ENCODE peak calls at places on chromosomes 12 and 14, in nine cellular contexts. One of them, this sample, is unnamed.

GRCh38 chr12:104132351-104132956 is 5.6 kb downstream of the NFYB start:
- DNase-seq in neural progenitor cell: no peak
- DNase-seq in NCI-H1105 treated with DMSO at 0.1 percent for 48 hours: peak
- DNase-seq in testis: no peak
- DNase-seq in GM19239: no peak
- DNase-seq in hypothalamus: peak
- DNase-seq in T-helper 9 cell: no peak
- DNase-seq in iris pigment epithelial cell: no peak
- DNase-seq in tibial artery: no peak
- DNase-seq in this sample: no peak

GRCh38 chr14:103879570-103880333 is 32.4 kb upstream of the PPP1R13B start:
- DNase-seq in neural progenitor cell: no peak
- DNase-seq in NCI-H1105 treated with DMSO at 0.1 percent for 48 hours: no peak
- DNase-seq in testis: peak
- DNase-seq in GM19239: peak
- DNase-seq in hypothalamus: no peak
- DNase-seq in T-helper 9 cell: no peak
- DNase-seq in iris pigment epithelial cell: no peak
- DNase-seq in tibial artery: no peak
- DNase-seq in this sample: peak

GRCh38 chr12:54853933-54854538 is at the start of gene MUCL1:
- DNase-seq in neural progenitor cell: peak
- DNase-seq in NCI-H1105 treated with DMSO at 0.1 percent for 48 hours: peak
- DNase-seq in testis: peak
- DNase-seq in GM19239: peak
- DNase-seq in hypothalamus: peak
- DNase-seq in T-helper 9 cell: peak
- DNase-seq in iris pigment epithelial cell: peak
- DNase-seq in tibial artery: peak
- DNase-seq in this sample: peak

GRCh38 chr12:52871291-52871961 is 22.6 kb upstream of the KRT78 start:
- DNase-seq in neural progenitor cell: no peak
- DNase-seq in NCI-H1105 treated with DMSO at 0.1 percent for 48 hours: no peak
- DNase-seq in testis: no peak
- DNase-seq in GM19239: no peak
- DNase-seq in hypothalamus: no peak
- DNase-seq in T-helper 9 cell: no peak
- DNase-seq in iris pigment epithelial cell: peak
- DNase-seq in tibial artery: peak
- DNase-seq in this sample: peak

GRCh38 chr12:111076611-111077451 is 156.5 kb upstream of the MYL2 start:
- DNase-seq in neural progenitor cell: peak
- DNase-seq in NCI-H1105 treated with DMSO at 0.1 percent for 48 hours: no peak
- DNase-seq in testis: no peak
- DNase-seq in GM19239: no peak
- DNase-seq in hypothalamus: no peak
- DNase-seq in T-helper 9 cell: no peak
- DNase-seq in iris pigment epithelial cell: no peak
- DNase-seq in tibial artery: no peak
- DNase-seq in this sample: no peak

GRCh38 chr14:68702578-68702977 is 90.3 kb downstream of the ZFP36L1 start:
- DNase-seq in neural progenitor cell: no peak
- DNase-seq in NCI-H1105 treated with DMSO at 0.1 percent for 48 hours: no peak
- DNase-seq in testis: no peak
- DNase-seq in GM19239: no peak
- DNase-seq in hypothalamus: no peak
- DNase-seq in T-helper 9 cell: no peak
- DNase-seq in iris pigment epithelial cell: no peak
- DNase-seq in tibial artery: no peak
- DNase-seq in this sample: no peak

GRCh38 chr12:114671664-114672476 is 12.1 kb downstream of the TBX3 start:
- DNase-seq in neural progenitor cell: peak
- DNase-seq in NCI-H1105 treated with DMSO at 0.1 percent for 48 hours: no peak
- DNase-seq in testis: no peak
- DNase-seq in GM19239: no peak
- DNase-seq in hypothalamus: no peak
- DNase-seq in T-helper 9 cell: no peak
- DNase-seq in iris pigment epithelial cell: no peak
- DNase-seq in tibial artery: no peak
- DNase-seq in this sample: peak

GRCh38 chr14:68934034-68934433 is 45.1 kb downstream of the ACTN1 start:
- DNase-seq in neural progenitor cell: no peak
- DNase-seq in NCI-H1105 treated with DMSO at 0.1 percent for 48 hours: no peak
- DNase-seq in testis: no peak
- DNase-seq in GM19239: no peak
- DNase-seq in hypothalamus: no peak
- DNase-seq in T-helper 9 cell: no peak
- DNase-seq in iris pigment epithelial cell: no peak
- DNase-seq in tibial artery: no peak
- DNase-seq in this sample: no peak

GRCh38 chr12:109736552-109737108 is 23.0 kb downstream of the FAM222A start:
- DNase-seq in neural progenitor cell: peak
- DNase-seq in NCI-H1105 treated with DMSO at 0.1 percent for 48 hours: no peak
- DNase-seq in testis: no peak
- DNase-seq in GM19239: no peak
- DNase-seq in hypothalamus: peak
- DNase-seq in T-helper 9 cell: no peak
- DNase-seq in iris pigment epithelial cell: peak
- DNase-seq in tibial artery: peak
- DNase-seq in this sample: no peak

GRCh38 chr14:28609228-28609828 is 157.3 kb upstream of the FOXG1 start:
- DNase-seq in neural progenitor cell: peak
- DNase-seq in NCI-H1105 treated with DMSO at 0.1 percent for 48 hours: peak
- DNase-seq in testis: peak
- DNase-seq in GM19239: no peak
- DNase-seq in hypothalamus: peak
- DNase-seq in T-helper 9 cell: no peak
- DNase-seq in iris pigment epithelial cell: peak
- DNase-seq in tibial artery: no peak
- DNase-seq in this sample: peak

GRCh38 chr12:82326905-82327503 is 31.2 kb downstream of the CCDC59 start:
- DNase-seq in neural progenitor cell: peak
- DNase-seq in NCI-H1105 treated with DMSO at 0.1 percent for 48 hours: peak
- DNase-seq in testis: no peak
- DNase-seq in GM19239: no peak
- DNase-seq in hypothalamus: no peak
- DNase-seq in T-helper 9 cell: no peak
- DNase-seq in iris pigment epithelial cell: peak
- DNase-seq in tibial artery: no peak
- DNase-seq in this sample: peak

GRCh38 chr12:76124456-76124855 is 40.0 kb upstream of the NAP1L1 start:
- DNase-seq in neural progenitor cell: no peak
- DNase-seq in NCI-H1105 treated with DMSO at 0.1 percent for 48 hours: no peak
- DNase-seq in testis: no peak
- DNase-seq in GM19239: no peak
- DNase-seq in hypothalamus: no peak
- DNase-seq in T-helper 9 cell: no peak
- DNase-seq in iris pigment epithelial cell: peak
- DNase-seq in tibial artery: no peak
- DNase-seq in this sample: no peak

GRCh38 chr12:20194171-20194570 is 174.2 kb upstream of the PDE3A start:
- DNase-seq in neural progenitor cell: peak
- DNase-seq in NCI-H1105 treated with DMSO at 0.1 percent for 48 hours: no peak
- DNase-seq in testis: peak
- DNase-seq in GM19239: no peak
- DNase-seq in hypothalamus: no peak
- DNase-seq in T-helper 9 cell: no peak
- DNase-seq in iris pigment epithelial cell: peak
- DNase-seq in tibial artery: no peak
- DNase-seq in this sample: no peak

GRCh38 chr14:50773632-50774541 is 57.1 kb downstream of the NIN start:
- DNase-seq in neural progenitor cell: peak
- DNase-seq in NCI-H1105 treated with DMSO at 0.1 percent for 48 hours: peak
- DNase-seq in testis: peak
- DNase-seq in GM19239: no peak
- DNase-seq in hypothalamus: peak
- DNase-seq in T-helper 9 cell: peak
- DNase-seq in iris pigment epithelial cell: peak
- DNase-seq in tibial artery: peak
- DNase-seq in this sample: peak

GRCh38 chr12:56408799-56409417 is 40.3 kb downstream of the TIMELESS start:
- DNase-seq in neural progenitor cell: no peak
- DNase-seq in NCI-H1105 treated with DMSO at 0.1 percent for 48 hours: no peak
- DNase-seq in testis: no peak
- DNase-seq in GM19239: no peak
- DNase-seq in hypothalamus: no peak
- DNase-seq in T-helper 9 cell: no peak
- DNase-seq in iris pigment epithelial cell: no peak
- DNase-seq in tibial artery: no peak
- DNase-seq in this sample: no peak

GRCh38 chr14:103189481-103190470 is 66.5 kb downstream of the TNFAIP2 start:
- DNase-seq in neural progenitor cell: peak
- DNase-seq in NCI-H1105 treated with DMSO at 0.1 percent for 48 hours: no peak
- DNase-seq in testis: peak
- DNase-seq in GM19239: no peak
- DNase-seq in hypothalamus: no peak
- DNase-seq in T-helper 9 cell: no peak
- DNase-seq in iris pigment epithelial cell: no peak
- DNase-seq in tibial artery: no peak
- DNase-seq in this sample: no peak

GRCh38 chr12:48917857-48918537 is 7.3 kb downstream of the FKBP11 start:
- DNase-seq in neural progenitor cell: no peak
- DNase-seq in NCI-H1105 treated with DMSO at 0.1 percent for 48 hours: no peak
- DNase-seq in testis: no peak
- DNase-seq in GM19239: no peak
- DNase-seq in hypothalamus: no peak
- DNase-seq in T-helper 9 cell: peak
- DNase-seq in iris pigment epithelial cell: no peak
- DNase-seq in tibial artery: no peak
- DNase-seq in this sample: no peak

GRCh38 chr14:99127651-99128167 is 144.3 kb downstream of the BCL11B start:
- DNase-seq in neural progenitor cell: no peak
- DNase-seq in NCI-H1105 treated with DMSO at 0.1 percent for 48 hours: no peak
- DNase-seq in testis: no peak
- DNase-seq in GM19239: no peak
- DNase-seq in hypothalamus: no peak
- DNase-seq in T-helper 9 cell: no peak
- DNase-seq in iris pigment epithelial cell: peak
- DNase-seq in tibial artery: peak
- DNase-seq in this sample: peak

GRCh38 chr12:34398366-34398705 is 376.0 kb downstream of the ALG10 start:
- DNase-seq in neural progenitor cell: no peak
- DNase-seq in NCI-H1105 treated with DMSO at 0.1 percent for 48 hours: no peak
- DNase-seq in testis: peak
- DNase-seq in GM19239: no peak
- DNase-seq in hypothalamus: no peak
- DNase-seq in T-helper 9 cell: no peak
- DNase-seq in iris pigment epithelial cell: no peak
- DNase-seq in tibial artery: peak
- DNase-seq in this sample: no peak

GRCh38 chr12:90102957-90103652 is 394.5 kb upstream of the ATP2B1 start:
- DNase-seq in neural progenitor cell: peak
- DNase-seq in NCI-H1105 treated with DMSO at 0.1 percent for 48 hours: peak
- DNase-seq in testis: peak
- DNase-seq in GM19239: peak
- DNase-seq in hypothalamus: no peak
- DNase-seq in T-helper 9 cell: no peak
- DNase-seq in iris pigment epithelial cell: peak
- DNase-seq in tibial artery: no peak
- DNase-seq in this sample: peak

GRCh38 chr14:60679566-60680258 is 30.4 kb upstream of the SIX1 start:
- DNase-seq in neural progenitor cell: peak
- DNase-seq in NCI-H1105 treated with DMSO at 0.1 percent for 48 hours: no peak
- DNase-seq in testis: no peak
- DNase-seq in GM19239: no peak
- DNase-seq in hypothalamus: no peak
- DNase-seq in T-helper 9 cell: no peak
- DNase-seq in iris pigment epithelial cell: no peak
- DNase-seq in tibial artery: no peak
- DNase-seq in this sample: no peak

GRCh38 chr14:62696261-62696968 is 348.8 kb downstream of the KCNH5 start:
- DNase-seq in neural progenitor cell: peak
- DNase-seq in NCI-H1105 treated with DMSO at 0.1 percent for 48 hours: no peak
- DNase-seq in testis: no peak
- DNase-seq in GM19239: no peak
- DNase-seq in hypothalamus: no peak
- DNase-seq in T-helper 9 cell: no peak
- DNase-seq in iris pigment epithelial cell: no peak
- DNase-seq in tibial artery: no peak
- DNase-seq in this sample: no peak

GRCh38 chr12:104682790-104683279 is 226.1 kb downstream of the CHST11 start:
- DNase-seq in neural progenitor cell: no peak
- DNase-seq in NCI-H1105 treated with DMSO at 0.1 percent for 48 hours: no peak
- DNase-seq in testis: no peak
- DNase-seq in GM19239: peak
- DNase-seq in hypothalamus: no peak
- DNase-seq in T-helper 9 cell: peak
- DNase-seq in iris pigment epithelial cell: no peak
- DNase-seq in tibial artery: no peak
- DNase-seq in this sample: no peak

GRCh38 chr12:94779520-94779919 is 129.2 kb upstream of the TMCC3 start:
- DNase-seq in neural progenitor cell: no peak
- DNase-seq in NCI-H1105 treated with DMSO at 0.1 percent for 48 hours: no peak
- DNase-seq in testis: no peak
- DNase-seq in GM19239: no peak
- DNase-seq in hypothalamus: no peak
- DNase-seq in T-helper 9 cell: no peak
- DNase-seq in iris pigment epithelial cell: peak
- DNase-seq in tibial artery: no peak
- DNase-seq in this sample: peak

GRCh38 chr12:104064842-104065441 is 611 bp downstream of the HCFC2 start:
- DNase-seq in neural progenitor cell: peak
- DNase-seq in NCI-H1105 treated with DMSO at 0.1 percent for 48 hours: no peak
- DNase-seq in testis: peak
- DNase-seq in GM19239: no peak
- DNase-seq in hypothalamus: no peak
- DNase-seq in T-helper 9 cell: no peak
- DNase-seq in iris pigment epithelial cell: no peak
- DNase-seq in tibial artery: peak
- DNase-seq in this sample: peak

GRCh38 chr12:1974812-1975211 is 29.4 kb downstream of the DCP1B start:
- DNase-seq in neural progenitor cell: no peak
- DNase-seq in NCI-H1105 treated with DMSO at 0.1 percent for 48 hours: no peak
- DNase-seq in testis: no peak
- DNase-seq in GM19239: no peak
- DNase-seq in hypothalamus: no peak
- DNase-seq in T-helper 9 cell: no peak
- DNase-seq in iris pigment epithelial cell: no peak
- DNase-seq in tibial artery: no peak
- DNase-seq in this sample: no peak

GRCh38 chr12:15691372-15691771 is 97.8 kb downstream of the EPS8 start:
- DNase-seq in neural progenitor cell: no peak
- DNase-seq in NCI-H1105 treated with DMSO at 0.1 percent for 48 hours: no peak
- DNase-seq in testis: no peak
- DNase-seq in GM19239: no peak
- DNase-seq in hypothalamus: no peak
- DNase-seq in T-helper 9 cell: no peak
- DNase-seq in iris pigment epithelial cell: no peak
- DNase-seq in tibial artery: no peak
- DNase-seq in this sample: no peak

GRCh38 chr14:34041220-34041619 is 90.3 kb upstream of the EGLN3 start:
- DNase-seq in neural progenitor cell: no peak
- DNase-seq in NCI-H1105 treated with DMSO at 0.1 percent for 48 hours: no peak
- DNase-seq in testis: no peak
- DNase-seq in GM19239: no peak
- DNase-seq in hypothalamus: no peak
- DNase-seq in T-helper 9 cell: no peak
- DNase-seq in iris pigment epithelial cell: no peak
- DNase-seq in tibial artery: no peak
- DNase-seq in this sample: no peak

GRCh38 chr12:120132863-120133385 is 16.4 kb upstream of the RAB35 start:
- DNase-seq in neural progenitor cell: no peak
- DNase-seq in NCI-H1105 treated with DMSO at 0.1 percent for 48 hours: no peak
- DNase-seq in testis: no peak
- DNase-seq in GM19239: peak
- DNase-seq in hypothalamus: no peak
- DNase-seq in T-helper 9 cell: no peak
- DNase-seq in iris pigment epithelial cell: no peak
- DNase-seq in tibial artery: no peak
- DNase-seq in this sample: no peak

GRCh38 chr12:82366182-82366581 is 7.9 kb downstream of the METTL25 start:
- DNase-seq in neural progenitor cell: no peak
- DNase-seq in NCI-H1105 treated with DMSO at 0.1 percent for 48 hours: no peak
- DNase-seq in testis: no peak
- DNase-seq in GM19239: no peak
- DNase-seq in hypothalamus: no peak
- DNase-seq in T-helper 9 cell: no peak
- DNase-seq in iris pigment epithelial cell: peak
- DNase-seq in tibial artery: no peak
- DNase-seq in this sample: no peak

GRCh38 chr12:40646456-40646855 is 45.8 kb upstream of the CNTN1 start:
- DNase-seq in neural progenitor cell: no peak
- DNase-seq in NCI-H1105 treated with DMSO at 0.1 percent for 48 hours: no peak
- DNase-seq in testis: no peak
- DNase-seq in GM19239: no peak
- DNase-seq in hypothalamus: no peak
- DNase-seq in T-helper 9 cell: no peak
- DNase-seq in iris pigment epithelial cell: no peak
- DNase-seq in tibial artery: no peak
- DNase-seq in this sample: no peak